ENCODE peak calls at places on chromosomes 2 and 18, in ten cellular contexts. G is fibroblast of lung, C is NCI-H1105, X is endothelial cell of umbilical vein, E is left cardiac atrium, S is T-helper 9 cell, N is AG08395, Q is A673, Y is foreskin fibroblast, W is activated T-cell treated with anti-CD3 and anti-CD28 coated beads for 24 hours. O is an unnamed sample.

GRCh38 chr2:151363709-151364108 is 6.3 kb downstream of the TNFAIP6 start:
- DNase-seq in G (no peak), C (no peak), X (peak; percentile 40), E (peak; percentile 33), S (no peak), N (peak; percentile 35), Q (no peak), Y (no peak), W (no peak), O (no peak)

GRCh38 chr18:21100678-21101077 is 10.9 kb downstream of the ROCK1 start:
- DNase-seq in G (no peak), C (no peak), X (no peak), E (no peak), S (no peak), N (no peak), Q (no peak), Y (no peak), W (no peak), O (peak; percentile 45)

GRCh38 chr2:66084948-66085590 is 349.9 kb upstream of the MEIS1 start:
- DNase-seq in G (no peak), C (no peak), X (no peak), E (no peak), S (no peak), N (no peak), Q (no peak), Y (no peak), W (no peak), O (no peak)

GRCh38 chr18:56516769-56517168 is 121.6 kb downstream of the TXNL1 start:
- DNase-seq in G (peak; percentile 93), C (no peak), X (no peak), E (no peak), S (no peak), N (peak; percentile 88), Q (no peak), Y (no peak), W (no peak), O (no peak)

GRCh38 chr2:38836801-38837200 is 38.9 kb downstream of the DHX57 start:
- DNase-seq in G (no peak), C (no peak), X (no peak), E (no peak), S (no peak), N (no peak), Q (no peak), Y (no peak), W (no peak), O (peak; percentile 52)

GRCh38 chr2:171579481-171579880 is 57.2 kb downstream of the CYBRD1 start:
- DNase-seq in G (peak; percentile 5), C (no peak), X (no peak), E (no peak), S (no peak), N (no peak), Q (no peak), Y (peak; percentile 7), W (no peak), O (no peak)

GRCh38 chr2:43224131-43224570 is 2.3 kb downstream of the ZFP36L2 start:
- DNase-seq in G (peak; percentile 69), C (no peak), X (peak; percentile 72), E (peak; percentile 73), S (peak; percentile 50), N (no peak), Q (peak; percentile 78), Y (peak; percentile 50), W (peak; percentile 58), O (peak; percentile 85)

GRCh38 chr2:188997276-188997675 is 23.1 kb downstream of the COL3A1 start:
- DNase-seq in G (no peak), C (no peak), X (no peak), E (no peak), S (no peak), N (no peak), Q (no peak), Y (no peak), W (no peak), O (no peak)

GRCh38 chr2:7552825-7553550 is 635.8 kb downstream of the RNF144A start:
- DNase-seq in G (no peak), C (no peak), X (no peak), E (no peak), S (no peak), N (no peak), Q (no peak), Y (no peak), W (no peak), O (peak; percentile 14)

GRCh38 chr18:48945953-48946217 is 4.9 kb downstream of the SMAD7 start:
- DNase-seq in G (no peak), C (no peak), X (no peak), E (no peak), S (no peak), N (no peak), Q (no peak), Y (no peak), W (no peak), O (no peak)

GRCh38 chr18:8609711-8610441 is 639 bp downstream of the RAB12 start:
- DNase-seq in G (no peak), C (no peak), X (no peak), E (peak; percentile 26), S (no peak), N (no peak), Q (no peak), Y (no peak), W (no peak), O (peak; percentile 57)

GRCh38 chr18:40367576-40367975 is 1587.5 kb upstream of the PIK3C3 start:
- DNase-seq in G (no peak), C (no peak), X (peak; percentile 96), E (no peak), S (no peak), N (no peak), Q (no peak), Y (no peak), W (no peak), O (no peak)

GRCh38 chr2:64745562-64745961 is 91.8 kb upstream of the SERTAD2 start:
- DNase-seq in G (no peak), C (no peak), X (no peak), E (no peak), S (no peak), N (no peak), Q (no peak), Y (no peak), W (no peak), O (no peak)

GRCh38 chr2:85672486-85672885 is 4.5 kb upstream of the SFTPB start:
- DNase-seq in G (no peak), C (no peak), X (no peak), E (no peak), S (no peak), N (no peak), Q (no peak), Y (no peak), W (no peak), O (no peak)

GRCh38 chr18:7817596-7817995 is 250.5 kb downstream of the PTPRM start:
- DNase-seq in G (no peak), C (no peak), X (no peak), E (no peak), S (no peak), N (peak; percentile 22), Q (no peak), Y (peak; percentile 14), W (no peak), O (no peak)

GRCh38 chr2:169716938-169717690 is 16.5 kb upstream of the KLHL23 start:
- DNase-seq in G (no peak), C (no peak), X (peak; percentile 94), E (no peak), S (no peak), N (no peak), Q (no peak), Y (no peak), W (no peak), O (no peak)

O was measured in NCI-H82.